ENCODE peak calls at places on chromosomes 13 and 19, in four cellular contexts. T is stimulated activated CD4-positive, alpha-beta T cell treated with anti-CD3 and anti-CD28 coated beads, Interleukin-2, amount 100 ng/mL, for 24 hours; W is brain microvascular endothelial cell; Y is HTR-8/SVneo. E is an unnamed sample.
A peak's percentile ranks its signal among the peaks of the same experiment; 100 is the strongest.

GRCh38 chr19:32708457-32708856 is 11.1 kb upstream of the TDRD12 start:
- DNase-seq in T (no peak), W (no peak), Y (no peak), E (no peak)

GRCh38 chr13:50713849-50714248 is 129.6 kb downstream of the DLEU7 start:
- DNase-seq in Y (peak; percentile 12), W (peak; percentile 82), T (no peak), E (peak; percentile 76)

GRCh38 chr19:13373599-13373998 is 132.7 kb downstream of the CACNA1A start:
- DNase-seq in T (no peak), Y (no peak), W (no peak), E (no peak)

GRCh38 chr19:5337126-5337525 is 3.5 kb downstream of the PTPRS start:
- DNase-seq in Y (no peak), W (no peak), T (no peak), E (no peak)

GRCh38 chr13:114282143-114282685 is 813 bp downstream of the UPF3A start:
- DNase-seq in Y (peak; percentile 40), T (peak; percentile 45), W (peak; percentile 17), E (no peak)

GRCh38 chr13:53200075-53200474 is 171.5 kb downstream of the OLFM4 start:
- DNase-seq in T (no peak), Y (no peak), W (no peak), E (no peak)

GRCh38 chr19:23802290-23802689 is 43.6 kb upstream of the ZNF681 start:
- DNase-seq in Y (no peak), T (no peak), W (no peak), E (no peak)

GRCh38 chr13:20713014-20713376 is 9.5 kb downstream of the IL17D start:
- DNase-seq in T (no peak), W (no peak), Y (no peak), E (no peak)

E was measured in AG09309.